ENCODE peak calls at places on chromosome 15, in five cellular contexts. T is OCI-LY7, U is foreskin melanocyte, F is psoas muscle, V is LoVo. S is an unnamed sample.

GRCh38 chr15:48143856-48144255 is 23.1 kb downstream of the SLC24A5 start:
- DNase-seq in T (no peak), U (no peak), F (no peak), V (no peak), S (no peak)

GRCh38 chr15:87578776-87579175 is 677.8 kb downstream of the NTRK3 start:
- DNase-seq in T (no peak), U (no peak), F (no peak), V (no peak), S (no peak)

GRCh38 chr15:77634266-77634962 is 1.7 kb upstream of the LINGO1 start:
- DNase-seq in T (peak), U (peak), F (peak), V (peak), S (peak)

GRCh38 chr15:39804026-39804425 is 21.4 kb upstream of the FSIP1 start:
- DNase-seq in T (no peak), U (no peak), F (no peak), V (no peak), S (no peak)

GRCh38 chr15:43958894-43959330 is 132.1 kb downstream of the WDR76 start:
- DNase-seq in T (no peak), U (peak), F (no peak), V (no peak), S (no peak)

GRCh38 chr15:29686079-29686425 is 136.2 kb downstream of the TJP1 start:
- DNase-seq in T (no peak), U (no peak), F (no peak), V (no peak), S (no peak)

GRCh38 chr15:57445872-57446271 is 69.6 kb downstream of the CGNL1 start:
- DNase-seq in T (no peak), U (no peak), F (no peak), V (no peak), S (no peak)

GRCh38 chr15:68614621-68615035 is 35.8 kb downstream of the CORO2B start:
- DNase-seq in T (no peak), U (peak), F (peak), V (no peak), S (no peak)

GRCh38 chr15:62559049-62559733 is 394.1 kb upstream of the C2CD4B start:
- DNase-seq in T (no peak), U (no peak), F (no peak), V (no peak), S (no peak)

GRCh38 chr15:57914350-57915055 is 151.0 kb downstream of the ALDH1A2 start:
- DNase-seq in T (no peak), U (no peak), F (no peak), V (no peak), S (no peak)

GRCh38 chr15:100879461-100880138 is at the start of gene ALDH1A3:
- DNase-seq in T (no peak), U (no peak), F (peak), V (peak), S (no peak)

GRCh38 chr15:57570994-57571393 is 20.7 kb upstream of the MYZAP start:
- DNase-seq in T (no peak), U (no peak), F (no peak), V (peak), S (no peak)

GRCh38 chr15:70189826-70190225 is 92.1 kb upstream of the TLE3 start:
- DNase-seq in T (no peak), U (no peak), F (no peak), V (no peak), S (no peak)

GRCh38 chr15:21261965-21262850 is 178.1 kb downstream of the POTEB3 start:
- DNase-seq in T (no peak), U (no peak), F (peak), V (no peak), S (no peak)

GRCh38 chr15:60912984-60913697 is 316.0 kb downstream of the RORA start:
- DNase-seq in T (no peak), U (no peak), F (no peak), V (no peak), S (peak)

GRCh38 chr15:40072216-40072990 is 33.4 kb upstream of the SRP14 start:
- DNase-seq in T (no peak), U (no peak), F (peak), V (no peak), S (no peak)

GRCh38 chr15:58870451-58870850 is 63.0 kb downstream of the SLTM start:
- DNase-seq in T (no peak), U (no peak), F (no peak), V (no peak), S (no peak)

GRCh38 chr15:74179101-74179841 is 5.8 kb downstream of the ISLR start:
- DNase-seq in T (no peak), U (peak), F (peak), V (peak), S (no peak)

GRCh38 chr15:51727141-51727897 is 10.1 kb downstream of the LYSMD2 start:
- DNase-seq in T (no peak), U (no peak), F (no peak), V (no peak), S (no peak)

GRCh38 chr15:55823699-55824098 is 80.7 kb upstream of the PRTG start:
- DNase-seq in T (no peak), U (no peak), F (no peak), V (no peak), S (no peak)

GRCh38 chr15:48858401-48858800 is 19.5 kb upstream of the EID1 start:
- DNase-seq in T (no peak), U (no peak), F (no peak), V (no peak), S (peak)

GRCh38 chr15:51647128-51647562 is 24.6 kb upstream of the DMXL2 start:
- DNase-seq in T (peak), U (peak), F (peak), V (peak), S (peak)

GRCh38 chr15:50051811-50052419 is 67.1 kb downstream of the ATP8B4 start:
- DNase-seq in T (peak), U (peak), F (no peak), V (peak), S (peak)

GRCh38 chr15:43553021-43553420 is 35.6 kb downstream of the MAP1A start:
- DNase-seq in T (no peak), U (no peak), F (no peak), V (no peak), S (no peak)

GRCh38 chr15:51649659-51650521 is 27.3 kb upstream of the DMXL2 start:
- DNase-seq in T (peak), U (peak), F (no peak), V (peak), S (peak)

GRCh38 chr15:62807539-62808130 is 234.9 kb upstream of the TPM1 start:
- DNase-seq in T (no peak), U (no peak), F (no peak), V (no peak), S (no peak)

GRCh38 chr15:43977072-43977884 is 150.5 kb downstream of the WDR76 start:
- DNase-seq in T (peak), U (no peak), F (no peak), V (peak), S (peak)

GRCh38 chr15:97200161-97200560 is 760.3 kb upstream of the ARRDC4 start:
- DNase-seq in T (no peak), U (no peak), F (no peak), V (no peak), S (no peak)

GRCh38 chr15:92569778-92570177 is 85.8 kb downstream of the FAM174B start:
- DNase-seq in T (no peak), U (no peak), F (no peak), V (no peak), S (no peak)

GRCh38 chr15:45583731-45584639 is 3.2 kb upstream of the BLOC1S6 start:
- DNase-seq in T (no peak), U (no peak), F (no peak), V (no peak), S (peak)

GRCh38 chr15:75215107-75216004 is 13.7 kb downstream of the C15orf39 start:
- DNase-seq in T (no peak), U (no peak), F (no peak), V (no peak), S (peak)

GRCh38 chr15:101183226-101183925 is 68.5 kb downstream of the CHSY1 start:
- DNase-seq in T (no peak), U (peak), F (no peak), V (no peak), S (no peak)

GRCh38 chr15:100704281-100705055 is 102.1 kb downstream of the ASB7 start:
- DNase-seq in T (no peak), U (no peak), F (no peak), V (peak), S (no peak)

GRCh38 chr15:101810451-101810850 is 1.6 kb upstream of the OR4F15 start:
- DNase-seq in T (no peak), U (no peak), F (no peak), V (no peak), S (no peak)

GRCh38 chr15:99387769-99388168 is 136.5 kb downstream of the LRRC28 start:
- DNase-seq in T (no peak), U (no peak), F (no peak), V (no peak), S (no peak)

GRCh38 chr15:68187559-68187958 is 17.6 kb downstream of the CALML4 start:
- DNase-seq in T (peak), U (no peak), F (no peak), V (no peak), S (no peak)

GRCh38 chr15:95131071-95131683 is 899.8 kb downstream of the MCTP2 start:
- DNase-seq in T (no peak), U (no peak), F (no peak), V (no peak), S (no peak)

S was measured in KBM-7.